ENCODE peak calls at places on chromosomes 12 and 14, in six cellular contexts. One of them, this sample, is unnamed.
A peak's percentile ranks its signal among the peaks of the same experiment; 100 is the strongest.

GRCh38 chr12:24810378-24810777 is 138.5 kb downstream of the BCAT1 start:
- DNase-seq in fibroblast of lung: no peak
- DNase-seq in Karpas-422: no peak
- DNase-seq in neural progenitor cell: no peak
- DNase-seq in HepG2: no peak
- DNase-seq in mesenchymal stem cell: no peak
- DNase-seq in this sample: no peak

GRCh38 chr12:80168936-80169335 is 69.6 kb downstream of the OTOGL start:
- DNase-seq in HepG2: no peak
- DNase-seq in mesenchymal stem cell: no peak
- DNase-seq in Karpas-422: no peak
- DNase-seq in neural progenitor cell: no peak
- DNase-seq in fibroblast of lung: no peak
- DNase-seq in this sample: no peak

GRCh38 chr14:22520235-22520634 is 68.8 kb downstream of the DAD1 start:
- DNase-seq in neural progenitor cell: no peak
- DNase-seq in Karpas-422: no peak
- DNase-seq in mesenchymal stem cell: peak; percentile 73
- DNase-seq in fibroblast of lung: peak; percentile 91
- DNase-seq in HepG2: no peak
- DNase-seq in this sample: no peak

GRCh38 chr12:63103489-63104131 is 47.4 kb downstream of the AVPR1A start:
- DNase-seq in Karpas-422: peak; percentile 51
- DNase-seq in neural progenitor cell: peak; percentile 43
- DNase-seq in mesenchymal stem cell: peak; percentile 25
- DNase-seq in HepG2: peak; percentile 15
- DNase-seq in fibroblast of lung: peak; percentile 7
- DNase-seq in this sample: no peak

GRCh38 chr12:91380651-91381050 is 198.0 kb upstream of the DCN start:
- DNase-seq in Karpas-422: no peak
- DNase-seq in fibroblast of lung: no peak
- DNase-seq in neural progenitor cell: no peak
- DNase-seq in mesenchymal stem cell: no peak
- DNase-seq in HepG2: no peak
- DNase-seq in this sample: no peak

GRCh38 chr14:104120281-104120741 is 18.1 kb upstream of the KIF26A start:
- DNase-seq in fibroblast of lung: no peak
- DNase-seq in Karpas-422: no peak
- DNase-seq in neural progenitor cell: no peak
- DNase-seq in mesenchymal stem cell: no peak
- DNase-seq in HepG2: no peak
- DNase-seq in this sample: peak; percentile 15

GRCh38 chr14:94381149-94382030 is 7.0 kb downstream of the SERPINA1 start:
- DNase-seq in HepG2: no peak
- DNase-seq in fibroblast of lung: no peak
- DNase-seq in mesenchymal stem cell: no peak
- DNase-seq in Karpas-422: no peak
- DNase-seq in neural progenitor cell: no peak
- DNase-seq in this sample: no peak

GRCh38 chr12:69540606-69541386 is 44.5 kb upstream of the CCT2 start:
- DNase-seq in neural progenitor cell: no peak
- DNase-seq in Karpas-422: no peak
- DNase-seq in fibroblast of lung: peak; percentile 76
- DNase-seq in mesenchymal stem cell: peak; percentile 42
- DNase-seq in HepG2: no peak
- DNase-seq in this sample: no peak

GRCh38 chr12:90333939-90334338 is 621.0 kb downstream of the CCER1 start:
- DNase-seq in Karpas-422: no peak
- DNase-seq in HepG2: no peak
- DNase-seq in mesenchymal stem cell: peak; percentile 1
- DNase-seq in fibroblast of lung: peak; percentile 32
- DNase-seq in neural progenitor cell: no peak
- DNase-seq in this sample: no peak

GRCh38 chr12:131684015-131684725 is 26.7 kb upstream of the SFSWAP start:
- DNase-seq in Karpas-422: peak; percentile 45
- DNase-seq in HepG2: no peak
- DNase-seq in mesenchymal stem cell: no peak
- DNase-seq in fibroblast of lung: no peak
- DNase-seq in neural progenitor cell: no peak
- DNase-seq in this sample: no peak

GRCh38 chr14:30272848-30273563 is 286.0 kb upstream of the G2E3 start:
- DNase-seq in mesenchymal stem cell: no peak
- DNase-seq in Karpas-422: no peak
- DNase-seq in neural progenitor cell: peak; percentile 45
- DNase-seq in fibroblast of lung: no peak
- DNase-seq in HepG2: no peak
- DNase-seq in this sample: no peak
- H3K4me1 ChIP-seq in mesenchymal stem cell: peaks cover 2% of the 10 kb centered on the region
- H3K4me1 ChIP-seq in Karpas-422: no peaks in the 10 kb centered on the region
- H3K4me1 ChIP-seq in neural progenitor cell: peaks cover 32% of the 10 kb centered on the region
- H3K4me1 ChIP-seq in fibroblast of lung: no peaks in the 10 kb centered on the region
- H3K4me1 ChIP-seq in HepG2: no peaks in the 10 kb centered on the region
- H3K4me1 ChIP-seq in this sample: no peaks in the 10 kb centered on the region

GRCh38 chr12:88417531-88417930 is 162.7 kb downstream of the KITLG start:
- DNase-seq in fibroblast of lung: no peak
- DNase-seq in mesenchymal stem cell: no peak
- DNase-seq in Karpas-422: no peak
- DNase-seq in HepG2: no peak
- DNase-seq in neural progenitor cell: no peak
- DNase-seq in this sample: no peak
- H3K9ac ChIP-seq in fibroblast of lung: peak overlapping the region; percentile 39
- H3K9ac ChIP-seq in mesenchymal stem cell: peak overlapping the region; percentile 86
- H3K9ac ChIP-seq in Karpas-422: no peak overlapping the region
- H3K9ac ChIP-seq in HepG2: no peak overlapping the region
- H3K9ac ChIP-seq in neural progenitor cell: no peak overlapping the region
- H3K9ac ChIP-seq in this sample: no peak overlapping the region

DNA sequence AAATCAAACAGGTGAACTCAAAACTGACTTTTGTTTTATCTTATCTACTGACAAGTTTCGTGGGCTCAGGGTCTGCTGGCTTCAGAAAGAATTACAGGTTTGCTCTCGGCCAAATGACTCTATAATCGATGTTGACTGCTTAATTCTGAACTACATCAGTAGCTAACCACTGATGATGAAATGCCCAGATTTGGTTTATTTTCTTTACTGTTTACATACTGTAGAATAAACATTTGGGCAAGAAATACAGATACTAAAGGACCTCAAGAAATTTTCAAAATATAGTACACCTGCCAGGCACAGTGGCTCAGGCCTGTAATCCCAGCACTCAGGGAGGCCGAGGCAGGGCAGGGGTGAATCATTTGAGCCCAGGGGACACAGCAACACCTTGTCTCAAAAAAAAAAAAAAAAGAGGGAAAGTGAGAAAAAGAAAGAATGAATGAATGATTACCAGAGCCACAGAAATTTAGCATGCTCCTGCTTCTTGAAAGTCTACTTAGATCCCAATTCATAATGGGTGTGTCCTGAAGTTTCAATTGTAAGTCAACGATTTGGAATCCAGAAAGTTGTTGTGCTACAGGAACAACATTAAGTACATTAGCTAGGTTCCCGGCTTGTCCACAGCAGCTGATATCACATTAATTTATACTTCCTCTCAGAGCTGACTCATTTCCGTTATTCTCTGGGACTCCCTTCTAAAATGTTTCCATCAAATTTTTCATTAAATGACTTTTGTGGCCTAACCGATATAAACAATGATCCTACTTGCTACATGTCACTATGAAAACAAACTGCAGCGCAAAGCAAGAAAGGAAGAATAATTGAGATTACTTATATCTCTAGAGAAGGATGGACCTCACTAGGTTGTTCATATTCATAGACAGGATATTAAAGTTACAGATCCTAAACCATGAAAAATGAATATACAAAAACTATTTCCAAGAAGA is 134.3 kb downstream of the MED13L start:
- DNase-seq in HepG2: no peak
- DNase-seq in Karpas-422: no peak
- DNase-seq in fibroblast of lung: peak; percentile 93
- DNase-seq in mesenchymal stem cell: peak; percentile 94
- DNase-seq in neural progenitor cell: no peak
- DNase-seq in this sample: no peak
- H3K4me1 ChIP-seq in HepG2: peaks cover 32% of the 10 kb centered on the region
- H3K4me1 ChIP-seq in Karpas-422: no peaks in the 10 kb centered on the region
- H3K4me1 ChIP-seq in fibroblast of lung: peaks cover 18% of the 10 kb centered on the region
- H3K4me1 ChIP-seq in mesenchymal stem cell: peaks cover 15% of the 10 kb centered on the region
- H3K4me1 ChIP-seq in neural progenitor cell: peaks cover 24% of the 10 kb centered on the region
- H3K4me1 ChIP-seq in this sample: no peaks in the 10 kb centered on the region

GRCh38 chr12:17975763-17976162 is 114.2 kb downstream of the RERGL start:
- DNase-seq in fibroblast of lung: no peak
- DNase-seq in Karpas-422: no peak
- DNase-seq in neural progenitor cell: no peak
- DNase-seq in mesenchymal stem cell: no peak
- DNase-seq in HepG2: no peak
- DNase-seq in this sample: no peak
- H3K9ac ChIP-seq in fibroblast of lung: no peak overlapping the region
- H3K9ac ChIP-seq in Karpas-422: no peak overlapping the region
- H3K9ac ChIP-seq in neural progenitor cell: no peak overlapping the region
- H3K9ac ChIP-seq in mesenchymal stem cell: no peak overlapping the region
- H3K9ac ChIP-seq in HepG2: no peak overlapping the region
- H3K9ac ChIP-seq in this sample: no peak overlapping the region

This sample was measured in colonic mucosa.